ENCODE peak calls at places on chromosomes 13 and 19, in seven cellular contexts. P is MCF 10A, B is thoracic aorta, C is osteocyte, Z is amygdala, N is T-cell, Y is neural crest cell. G is an unnamed sample.

GRCh38 chr13:25876256-25876655 is 175.6 kb downstream of the SHISA2 start:
- DNase-seq in P (no peak), B (no peak), C (no peak), Z (no peak), N (no peak), Y (no peak), G (no peak)

GRCh38 chr19:39951065-39951650 is 16.7 kb upstream of the FCGBP start:
- DNase-seq in P (no peak), B (no peak), C (peak), Z (no peak), N (no peak), Y (no peak), G (no peak)

GRCh38 chr13:86841264-86841663 is 829.9 kb upstream of the SLITRK5 start:
- DNase-seq in P (no peak), B (no peak), C (no peak), Z (no peak), N (no peak), Y (no peak), G (peak)

GRCh38 chr19:39199025-39199424 is 2.3 kb downstream of the NCCRP1 start:
- DNase-seq in P (no peak), B (no peak), C (no peak), Z (peak), N (no peak), Y (peak), G (no peak)

GRCh38 chr13:110056640-110057039 is 250.3 kb downstream of the COL4A1 start:
- DNase-seq in P (no peak), B (no peak), C (no peak), Z (no peak), N (no peak), Y (no peak), G (no peak)

GRCh38 chr13:66888698-66889097 is 341.4 kb downstream of the PCDH9 start:
- DNase-seq in P (no peak), B (no peak), C (no peak), Z (no peak), N (no peak), Y (no peak), G (no peak)

GRCh38 chr19:7874080-7874856 is at the start of gene PRR36:
- DNase-seq in P (no peak), B (no peak), C (no peak), Z (peak), N (no peak), Y (peak), G (no peak)

GRCh38 chr19:29944415-29945012 is 2.5 kb downstream of the URI1 start:
- DNase-seq in P (no peak), B (no peak), C (no peak), Z (no peak), N (no peak), Y (no peak), G (no peak)

GRCh38 chr13:43831088-43831487 is 44.3 kb upstream of the ENOX1 start:
- DNase-seq in P (peak), B (no peak), C (no peak), Z (no peak), N (no peak), Y (no peak), G (no peak)

GRCh38 chr19:13164370-13165090 is 14.3 kb downstream of the IER2 start:
- DNase-seq in P (peak), B (no peak), C (no peak), Z (peak), N (no peak), Y (peak), G (peak)

GRCh38 chr19:55638864-55639359 is 1.9 kb upstream of the ZNF580 start:
- DNase-seq in P (peak), B (no peak), C (no peak), Z (no peak), N (peak), Y (peak), G (peak)

GRCh38 chr13:32309812-32310706 is 5.1 kb downstream of the ZAR1L start:
- DNase-seq in P (peak), B (no peak), C (no peak), Z (no peak), N (no peak), Y (peak), G (no peak)

GRCh38 chr13:38641164-38641948 is 45.5 kb upstream of the FREM2 start:
- DNase-seq in P (peak), B (no peak), C (no peak), Z (no peak), N (no peak), Y (no peak), G (no peak)

GRCh38 chr13:37001921-37002250 is 1.3 kb downstream of the EXOSC8 start:
- DNase-seq in P (no peak), B (no peak), C (no peak), Z (no peak), N (no peak), Y (no peak), G (no peak)

GRCh38 chr19:325937-326565 is 18.5 kb downstream of the MIER2 start:
- DNase-seq in P (no peak), B (no peak), C (no peak), Z (no peak), N (no peak), Y (no peak), G (no peak)

GRCh38 chr13:112688560-112689497 is 1.0 kb upstream of the ATP11A start:
- DNase-seq in P (no peak), B (no peak), C (no peak), Z (no peak), N (peak), Y (no peak), G (no peak)